ENCODE peak calls at places on chromosome 22, in five cellular contexts. One of them, this sample, is unnamed.

GRCh38 chr22:24329453-24329852 is 58.8 kb downstream of the SPECC1L start:
- DNase-seq in cardiac muscle cell: no peak
- DNase-seq in astrocyte of the cerebellum: no peak
- DNase-seq in esophagus squamous epithelium: no peak
- DNase-seq in GM12864: no peak
- DNase-seq in this sample: no peak

GRCh38 chr22:24185501-24186351 is 4.4 kb downstream of the SUSD2 start:
- DNase-seq in cardiac muscle cell: no peak
- DNase-seq in astrocyte of the cerebellum: no peak
- DNase-seq in esophagus squamous epithelium: no peak
- DNase-seq in GM12864: no peak
- DNase-seq in this sample: no peak

GRCh38 chr22:30614879-30615278 is 7.9 kb downstream of the TCN2 start:
- DNase-seq in cardiac muscle cell: no peak
- DNase-seq in astrocyte of the cerebellum: no peak
- DNase-seq in esophagus squamous epithelium: no peak
- DNase-seq in GM12864: no peak
- DNase-seq in this sample: no peak

GRCh38 chr22:50523806-50524663 is 1.4 kb downstream of the SCO2 start:
- DNase-seq in cardiac muscle cell: no peak
- DNase-seq in astrocyte of the cerebellum: no peak
- DNase-seq in esophagus squamous epithelium: no peak
- DNase-seq in GM12864: no peak
- DNase-seq in this sample: no peak

GRCh38 chr22:50112151-50113118 is 22.6 kb downstream of the MOV10L1 start:
- DNase-seq in cardiac muscle cell: no peak
- DNase-seq in astrocyte of the cerebellum: no peak
- DNase-seq in esophagus squamous epithelium: no peak
- DNase-seq in GM12864: no peak
- DNase-seq in this sample: no peak

GRCh38 chr22:39314251-39314971 is 5.0 kb downstream of the RPL3 start:
- DNase-seq in cardiac muscle cell: no peak
- DNase-seq in astrocyte of the cerebellum: no peak
- DNase-seq in esophagus squamous epithelium: no peak
- DNase-seq in GM12864: no peak
- DNase-seq in this sample: no peak

GRCh38 chr22:41180926-41181325 is 24.2 kb upstream of the L3MBTL2 start:
- DNase-seq in cardiac muscle cell: no peak
- DNase-seq in astrocyte of the cerebellum: no peak
- DNase-seq in esophagus squamous epithelium: no peak
- DNase-seq in GM12864: no peak
- DNase-seq in this sample: no peak

GRCh38 chr22:22684605-22685561 is 40.5 kb downstream of the GGTLC2 start:
- DNase-seq in cardiac muscle cell: no peak
- DNase-seq in astrocyte of the cerebellum: peak
- DNase-seq in esophagus squamous epithelium: no peak
- DNase-seq in GM12864: peak
- DNase-seq in this sample: peak

GRCh38 chr22:22616636-22617035 is 27.8 kb upstream of the GGTLC2 start:
- DNase-seq in cardiac muscle cell: no peak
- DNase-seq in astrocyte of the cerebellum: no peak
- DNase-seq in esophagus squamous epithelium: no peak
- DNase-seq in GM12864: peak
- DNase-seq in this sample: peak

GRCh38 chr22:23110190-23110921 is 31.4 kb downstream of the RSPH14 start:
- DNase-seq in cardiac muscle cell: no peak
- DNase-seq in astrocyte of the cerebellum: no peak
- DNase-seq in esophagus squamous epithelium: no peak
- DNase-seq in GM12864: no peak
- DNase-seq in this sample: no peak

GRCh38 chr22:23532756-23533155 is 47.3 kb downstream of the IGLL1 start:
- DNase-seq in cardiac muscle cell: no peak
- DNase-seq in astrocyte of the cerebellum: no peak
- DNase-seq in esophagus squamous epithelium: no peak
- DNase-seq in GM12864: no peak
- DNase-seq in this sample: no peak

GRCh38 chr22:29912605-29913398 is 29.8 kb downstream of the MTMR3 start:
- DNase-seq in cardiac muscle cell: no peak
- DNase-seq in astrocyte of the cerebellum: peak
- DNase-seq in esophagus squamous epithelium: no peak
- DNase-seq in GM12864: no peak
- DNase-seq in this sample: peak

GRCh38 chr22:40534379-40535188 is 101.9 kb downstream of the MRTFA start:
- DNase-seq in cardiac muscle cell: no peak
- DNase-seq in astrocyte of the cerebellum: no peak
- DNase-seq in esophagus squamous epithelium: no peak
- DNase-seq in GM12864: no peak
- DNase-seq in this sample: no peak

GRCh38 chr22:25497269-25497668 is 67.2 kb upstream of the GRK3 start:
- DNase-seq in cardiac muscle cell: peak
- DNase-seq in astrocyte of the cerebellum: no peak
- DNase-seq in esophagus squamous epithelium: no peak
- DNase-seq in GM12864: no peak
- DNase-seq in this sample: no peak

GRCh38 chr22:29040385-29041275 is 21.0 kb downstream of the C22orf31 start:
- DNase-seq in cardiac muscle cell: peak
- DNase-seq in astrocyte of the cerebellum: peak
- DNase-seq in esophagus squamous epithelium: no peak
- DNase-seq in GM12864: peak
- DNase-seq in this sample: peak

GRCh38 chr22:45683248-45683647 is 11.6 kb downstream of the ATXN10 start:
- DNase-seq in cardiac muscle cell: no peak
- DNase-seq in astrocyte of the cerebellum: no peak
- DNase-seq in esophagus squamous epithelium: no peak
- DNase-seq in GM12864: no peak
- DNase-seq in this sample: no peak

GRCh38 chr22:50604256-50604580 is 3.6 kb downstream of the MAPK8IP2 start:
- DNase-seq in cardiac muscle cell: no peak
- DNase-seq in astrocyte of the cerebellum: no peak
- DNase-seq in esophagus squamous epithelium: no peak
- DNase-seq in GM12864: no peak
- DNase-seq in this sample: no peak

GRCh38 chr22:27438271-27438980 is 363.1 kb downstream of the MN1 start:
- DNase-seq in cardiac muscle cell: no peak
- DNase-seq in astrocyte of the cerebellum: no peak
- DNase-seq in esophagus squamous epithelium: no peak
- DNase-seq in GM12864: no peak
- DNase-seq in this sample: no peak

GRCh38 chr22:37635157-37635556 is 4.3 kb upstream of the SH3BP1 start:
- DNase-seq in cardiac muscle cell: no peak
- DNase-seq in astrocyte of the cerebellum: no peak
- DNase-seq in esophagus squamous epithelium: no peak
- DNase-seq in GM12864: no peak
- DNase-seq in this sample: no peak

GRCh38 chr22:37633082-37633692 is 6.3 kb upstream of the SH3BP1 start:
- DNase-seq in cardiac muscle cell: no peak
- DNase-seq in astrocyte of the cerebellum: no peak
- DNase-seq in esophagus squamous epithelium: no peak
- DNase-seq in GM12864: peak
- DNase-seq in this sample: no peak

GRCh38 chr22:37634505-37635002 is 4.9 kb upstream of the SH3BP1 start:
- DNase-seq in cardiac muscle cell: no peak
- DNase-seq in astrocyte of the cerebellum: no peak
- DNase-seq in esophagus squamous epithelium: no peak
- DNase-seq in GM12864: no peak
- DNase-seq in this sample: no peak

GRCh38 chr22:37632174-37633081 is 7.0 kb upstream of the SH3BP1 start:
- DNase-seq in cardiac muscle cell: no peak
- DNase-seq in astrocyte of the cerebellum: no peak
- DNase-seq in esophagus squamous epithelium: no peak
- DNase-seq in GM12864: no peak
- DNase-seq in this sample: no peak

GRCh38 chr22:37633693-37634504 is 5.6 kb upstream of the SH3BP1 start:
- DNase-seq in cardiac muscle cell: peak
- DNase-seq in astrocyte of the cerebellum: peak
- DNase-seq in esophagus squamous epithelium: no peak
- DNase-seq in GM12864: peak
- DNase-seq in this sample: no peak
- H3K4me3 ChIP-seq in cardiac muscle cell: no peak
- H3K4me3 ChIP-seq in astrocyte of the cerebellum: no peak
- H3K4me3 ChIP-seq in esophagus squamous epithelium: peak
- H3K4me3 ChIP-seq in GM12864: peak
- H3K4me3 ChIP-seq in this sample: no peak

DNA sequence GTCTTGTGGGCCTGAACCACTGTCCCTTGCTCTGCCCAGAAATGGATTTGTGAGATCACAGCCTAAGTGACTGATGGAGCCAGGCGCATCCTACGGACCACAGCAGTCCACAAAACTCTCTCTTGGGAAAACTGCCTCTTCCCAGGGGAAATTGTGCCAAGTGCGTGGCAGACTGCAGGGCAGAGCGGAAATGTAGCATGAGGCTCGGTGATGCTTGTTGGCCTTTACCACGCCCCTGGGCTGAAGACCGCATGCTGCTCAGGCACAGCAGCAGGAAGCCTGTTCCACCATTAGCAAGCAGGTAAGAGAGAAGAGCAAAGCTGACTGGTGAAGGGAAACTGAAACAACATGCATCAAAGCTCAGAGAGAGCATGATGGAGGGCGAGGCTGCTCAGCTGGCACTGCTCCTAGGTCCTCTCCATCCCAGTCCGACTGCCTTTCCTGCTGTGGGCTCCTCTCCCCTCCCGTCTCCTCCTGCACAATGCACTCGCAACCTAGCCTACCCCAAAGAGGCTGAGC is 26.5 kb upstream of the SCARF2 start:
- DNase-seq in cardiac muscle cell: no peak
- DNase-seq in astrocyte of the cerebellum: no peak
- DNase-seq in esophagus squamous epithelium: no peak
- DNase-seq in GM12864: no peak
- DNase-seq in this sample: no peak
- H3K4me3 ChIP-seq in cardiac muscle cell: no peak
- H3K4me3 ChIP-seq in astrocyte of the cerebellum: no peak
- H3K4me3 ChIP-seq in esophagus squamous epithelium: no peak
- H3K4me3 ChIP-seq in GM12864: no peak
- H3K4me3 ChIP-seq in this sample: no peak

GRCh38 chr22:36455571-36456458 is 25.6 kb downstream of the TXN2 start:
- DNase-seq in cardiac muscle cell: no peak
- DNase-seq in astrocyte of the cerebellum: no peak
- DNase-seq in esophagus squamous epithelium: no peak
- DNase-seq in GM12864: no peak
- DNase-seq in this sample: no peak
- H3K4me3 ChIP-seq in cardiac muscle cell: no peak
- H3K4me3 ChIP-seq in astrocyte of the cerebellum: peak
- H3K4me3 ChIP-seq in esophagus squamous epithelium: peak
- H3K4me3 ChIP-seq in GM12864: peak
- H3K4me3 ChIP-seq in this sample: peak

GRCh38 chr22:37560682-37561208 is 465 bp downstream of the CDC42EP1 start:
- DNase-seq in cardiac muscle cell: no peak
- DNase-seq in astrocyte of the cerebellum: no peak
- DNase-seq in esophagus squamous epithelium: no peak
- DNase-seq in GM12864: no peak
- DNase-seq in this sample: no peak
- H3K4me3 ChIP-seq in cardiac muscle cell: peak
- H3K4me3 ChIP-seq in astrocyte of the cerebellum: peak
- H3K4me3 ChIP-seq in esophagus squamous epithelium: peak
- H3K4me3 ChIP-seq in GM12864: no peak
- H3K4me3 ChIP-seq in this sample: peak

GRCh38 chr22:33400891-33401290 is 342.7 kb upstream of the SYN3 start:
- DNase-seq in cardiac muscle cell: no peak
- DNase-seq in astrocyte of the cerebellum: no peak
- DNase-seq in esophagus squamous epithelium: no peak
- DNase-seq in GM12864: no peak
- DNase-seq in this sample: no peak

GRCh38 chr22:33401291-33401690 is 343.1 kb upstream of the SYN3 start:
- DNase-seq in cardiac muscle cell: no peak
- DNase-seq in astrocyte of the cerebellum: no peak
- DNase-seq in esophagus squamous epithelium: no peak
- DNase-seq in GM12864: no peak
- DNase-seq in this sample: no peak

GRCh38 chr22:33400061-33400840 is 342.1 kb upstream of the SYN3 start:
- DNase-seq in cardiac muscle cell: no peak
- DNase-seq in astrocyte of the cerebellum: no peak
- DNase-seq in esophagus squamous epithelium: no peak
- DNase-seq in GM12864: no peak
- DNase-seq in this sample: no peak

GRCh38 chr22:33404723-33405122 is 346.5 kb upstream of the SYN3 start:
- DNase-seq in cardiac muscle cell: no peak
- DNase-seq in astrocyte of the cerebellum: no peak
- DNase-seq in esophagus squamous epithelium: no peak
- DNase-seq in GM12864: no peak
- DNase-seq in this sample: no peak

DNA sequence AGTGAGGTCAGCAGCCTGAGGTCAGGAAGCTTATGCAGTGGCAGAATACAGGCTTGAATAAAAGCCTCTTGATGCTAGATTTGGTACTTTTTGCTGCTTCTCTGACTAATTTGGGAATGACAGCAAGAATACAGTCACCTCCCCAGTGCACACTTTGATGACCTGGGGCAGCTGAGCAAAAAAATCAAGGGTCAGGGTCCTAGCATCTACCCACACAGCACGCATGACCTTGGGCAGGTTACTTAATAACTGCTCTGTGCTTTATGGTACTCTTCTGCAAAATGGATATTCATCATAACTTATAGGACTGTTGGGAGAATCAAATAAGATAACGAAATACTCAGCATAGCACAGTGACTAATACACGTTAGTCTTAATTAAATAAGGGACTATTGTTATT is 344.1 kb upstream of the SYN3 start:
- DNase-seq in cardiac muscle cell: no peak
- DNase-seq in astrocyte of the cerebellum: no peak
- DNase-seq in esophagus squamous epithelium: no peak
- DNase-seq in GM12864: no peak
- DNase-seq in this sample: no peak
- H3K4me3 ChIP-seq in cardiac muscle cell: no peak
- H3K4me3 ChIP-seq in astrocyte of the cerebellum: no peak
- H3K4me3 ChIP-seq in esophagus squamous epithelium: no peak
- H3K4me3 ChIP-seq in GM12864: no peak
- H3K4me3 ChIP-seq in this sample: no peak

This sample was measured in epithelial cell of proximal tubule.